ENCODE peak calls at places on chromosomes 1 and 21, in eight cellular contexts. U is type B pancreatic cell, P is GM12865, R is MM.1S, D is progenitor cell of endocrine pancreas, Q is cardiac fibroblast, H is sigmoid colon, T is retinal pigment epithelial cell. K is an unnamed sample.

GRCh38 chr1:2590233-2591141 is 3.9 kb downstream of the PRXL2B start:
- DNase-seq in U (no peak), P (no peak), R (no peak), D (no peak), Q (no peak), H (peak; percentile 60), T (no peak), K (no peak)

GRCh38 chr1:185375583-185375982 is 58.5 kb upstream of the IVNS1ABP start:
- DNase-seq in U (no peak), P (no peak), R (no peak), D (no peak), Q (peak; percentile 65), H (peak; percentile 69), T (no peak), K (no peak)

GRCh38 chr1:18079941-18080340 is 27.7 kb upstream of the IGSF21 start:
- DNase-seq in U (no peak), P (no peak), R (no peak), D (no peak), Q (no peak), H (no peak), T (no peak), K (no peak)

GRCh38 chr1:55727010-55727409 is 511.8 kb upstream of the USP24 start:
- DNase-seq in U (no peak), P (no peak), R (no peak), D (no peak), Q (peak; percentile 85), H (no peak), T (peak; percentile 86), K (no peak)

GRCh38 chr1:174399211-174399610 is 48.6 kb upstream of the GPR52 start:
- DNase-seq in U (no peak), P (no peak), R (no peak), D (no peak), Q (no peak), H (no peak), T (no peak), K (no peak)

GRCh38 chr21:41615613-41616012 is 107.7 kb upstream of the TMPRSS2 start:
- DNase-seq in U (no peak), P (no peak), R (no peak), D (no peak), Q (peak; percentile 98), H (no peak), T (peak; percentile 85), K (no peak)

GRCh38 chr1:184056921-184057496 is 5.5 kb downstream of the TSEN15 start:
- DNase-seq in U (no peak), P (no peak), R (no peak), D (no peak), Q (peak; percentile 80), H (no peak), T (no peak), K (no peak)

GRCh38 chr1:177248258-177248657 is 77.5 kb downstream of the BRINP2 start:
- DNase-seq in U (no peak), P (no peak), R (no peak), D (no peak), Q (no peak), H (no peak), T (no peak), K (no peak)

GRCh38 chr1:1432566-1432950 is 2.9 kb upstream of the VWA1 start:
- DNase-seq in U (no peak), P (no peak), R (no peak), D (no peak), Q (no peak), H (no peak), T (no peak), K (peak; percentile 30)

GRCh38 chr1:41847011-41847410 is 71.7 kb downstream of the HIVEP3 start:
- DNase-seq in U (no peak), P (no peak), R (no peak), D (no peak), Q (no peak), H (no peak), T (no peak), K (no peak)

GRCh38 chr1:25146382-25146855 is 85.9 kb downstream of the SYF2 start:
- DNase-seq in U (no peak), P (no peak), R (no peak), D (no peak), Q (no peak), H (no peak), T (no peak), K (no peak)

GRCh38 chr1:25145775-25146381 is 86.4 kb downstream of the SYF2 start:
- DNase-seq in U (no peak), P (peak; percentile 54), R (no peak), D (no peak), Q (no peak), H (no peak), T (no peak), K (peak; percentile 70)

GRCh38 chr1:25150998-25151397 is 81.3 kb downstream of the SYF2 start:
- DNase-seq in U (no peak), P (no peak), R (no peak), D (no peak), Q (no peak), H (no peak), T (no peak), K (no peak)

DNA sequence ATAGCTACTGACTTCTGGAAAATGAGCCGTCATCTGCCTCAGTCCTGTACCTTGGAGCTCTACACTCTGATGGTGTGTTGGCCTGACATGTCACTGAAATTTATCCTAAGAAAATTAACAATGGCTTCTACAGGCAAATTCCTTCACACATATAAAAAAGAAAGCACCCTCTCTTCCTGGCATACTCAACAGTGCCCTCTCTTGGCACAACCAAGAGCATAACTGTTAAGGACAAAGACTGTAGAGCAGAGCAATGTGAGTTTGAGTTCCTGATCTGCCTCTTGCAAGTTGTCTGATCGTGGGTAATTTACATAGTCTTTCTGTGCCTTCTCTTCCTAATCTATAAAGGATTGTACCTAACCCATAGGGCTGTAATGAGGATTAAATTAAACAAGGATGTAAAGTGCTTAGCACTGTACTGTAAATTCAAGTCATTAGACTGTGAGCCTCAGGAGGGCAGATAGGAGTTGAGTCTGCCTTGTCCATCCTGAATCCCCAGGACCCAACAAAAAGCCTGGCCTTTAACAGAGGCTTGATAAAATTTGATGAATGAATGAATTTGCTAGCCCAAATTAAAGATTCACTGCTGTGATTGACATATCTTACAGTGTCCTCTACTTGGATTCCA is 83.5 kb downstream of the SYF2 start:
- DNase-seq in U (no peak), P (peak; percentile 69), R (peak; percentile 31), D (no peak), Q (peak; percentile 5), H (no peak), T (no peak), K (peak; percentile 55)
- TF ChIP-seq CTCF in U (peak; percentile 49), P (peak; percentile 74), R (peak; percentile 75), D (peak; percentile 26), Q (peak; percentile 47), H (peak; percentile 9), T (peak; percentile 50), K (peak; percentile 64)

DNA sequence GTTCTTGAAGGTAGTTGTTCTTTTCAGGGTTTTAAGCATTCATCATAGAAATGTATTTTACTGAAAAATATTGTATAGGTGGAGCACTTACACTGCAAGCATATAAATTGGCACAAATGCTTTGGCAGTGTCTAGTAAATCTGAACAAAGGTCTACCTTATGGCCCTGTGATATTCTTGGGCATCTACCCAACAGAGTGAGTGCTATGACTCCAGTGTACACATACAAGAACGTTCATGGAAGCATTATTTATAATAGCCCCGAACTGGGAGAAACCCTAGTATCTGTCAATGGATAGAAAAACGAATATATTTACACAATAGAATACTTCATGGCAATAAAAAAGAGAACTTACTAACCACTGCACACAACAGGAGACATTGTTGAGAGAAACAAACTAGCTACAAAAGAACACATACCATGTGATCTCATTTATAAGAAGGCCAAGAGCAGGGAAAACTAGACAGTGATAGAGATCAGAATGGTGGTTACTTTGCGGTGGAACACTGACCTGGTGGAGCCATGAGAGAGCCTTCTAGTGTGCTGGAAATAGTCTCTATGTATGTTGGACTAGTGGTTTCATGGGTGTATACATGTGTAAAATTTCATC is 96.0 kb downstream of the MAB21L3 start:
- DNase-seq in U (no peak), P (no peak), R (no peak), D (no peak), Q (no peak), H (no peak), T (no peak), K (no peak)
- TF ChIP-seq CTCF in U (no peak), P (no peak), R (no peak), D (no peak), Q (no peak), H (no peak), T (no peak), K (no peak)

DNA sequence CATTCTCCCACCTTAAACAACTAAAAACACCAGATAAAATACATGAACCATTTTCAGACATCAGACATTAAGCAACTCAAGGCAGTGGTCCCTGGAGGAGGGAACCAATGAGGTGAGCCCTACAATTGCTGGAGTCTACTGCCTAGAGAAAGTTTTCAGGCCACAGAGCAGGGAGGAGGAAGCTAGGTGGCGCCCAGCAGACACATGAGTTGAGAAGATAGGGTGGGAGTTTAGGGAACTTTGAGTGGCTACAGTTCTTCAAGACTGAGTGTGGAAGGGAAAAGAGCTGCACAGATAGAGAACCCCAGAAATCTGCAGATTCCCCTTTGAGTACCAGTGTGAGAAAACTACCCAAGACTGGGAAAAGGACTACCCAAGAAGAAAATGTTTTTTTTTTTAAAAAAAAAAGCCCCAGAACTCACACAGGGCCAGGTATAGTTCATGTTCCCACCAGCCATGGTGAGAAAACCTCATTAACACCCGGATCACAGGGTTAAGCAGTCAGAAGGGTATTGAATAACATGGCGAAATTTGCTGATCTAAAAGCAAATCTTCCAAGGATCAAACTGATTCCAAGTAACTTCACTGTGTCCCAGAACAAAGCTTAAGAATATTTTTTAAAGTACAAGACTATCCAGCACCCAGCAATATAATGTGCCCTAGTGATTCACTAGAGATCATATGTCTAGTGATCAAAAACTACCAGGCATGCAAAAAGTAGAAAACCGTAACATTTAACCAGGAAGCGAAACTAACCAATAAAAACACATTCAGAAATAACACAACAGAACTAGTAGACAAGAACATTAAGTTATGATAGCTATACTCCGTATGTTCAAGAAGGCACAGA is 12.0 kb downstream of the ALDH9A1 start:
- DNase-seq in U (no peak), P (peak; percentile 35), R (no peak), D (no peak), Q (no peak), H (no peak), T (no peak), K (peak; percentile 25)
- TF ChIP-seq CTCF in U (no peak), P (no peak), R (no peak), D (no peak), Q (no peak), H (no peak), T (peak; percentile 7), K (peak; percentile 29)

DNA sequence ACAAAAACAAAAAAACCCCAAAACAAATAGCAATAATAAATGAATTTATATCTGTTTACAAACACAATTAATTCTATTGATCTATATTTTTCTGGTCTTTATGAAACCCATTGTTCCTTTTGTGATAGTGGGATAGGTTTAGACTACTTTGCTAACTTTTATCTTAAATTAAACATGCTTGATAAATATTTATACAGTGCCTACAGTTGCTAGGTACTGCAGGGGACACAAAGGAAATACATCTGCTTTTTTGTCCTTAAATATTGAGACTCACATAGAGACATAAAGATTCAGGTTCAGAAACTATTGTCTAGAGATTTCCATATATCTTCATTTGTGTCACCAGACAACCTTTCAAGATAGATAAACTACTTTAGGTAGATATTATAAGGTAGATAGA is 8.5 kb upstream of the DNAH14 start:
- DNase-seq in U (no peak), P (no peak), R (no peak), D (no peak), Q (no peak), H (no peak), T (no peak), K (no peak)
- TF ChIP-seq CTCF in U (no peak), P (no peak), R (no peak), D (no peak), Q (no peak), H (no peak), T (no peak), K (no peak)

GRCh38 chr21:36388835-36389234 is 3.6 kb downstream of the CHAF1B start:
- DNase-seq in U (peak; percentile 55), P (peak; percentile 74), R (no peak), D (no peak), Q (peak; percentile 43), H (no peak), T (no peak), K (no peak)
- TF ChIP-seq CTCF in U (peak; percentile 43), P (peak; percentile 17), R (no peak), D (peak; percentile 40), Q (no peak), H (no peak), T (peak; percentile 42), K (no peak)

K was measured in GM13976.